ENCODE peak calls at places on chromosomes 3 and 15, in four cellular contexts. F is MM.1S, M is endothelial cell, Q is bronchial epithelial cell. C is an unnamed sample.

GRCh38 chr3:107416886-107417285 is 39.6 kb downstream of the CCDC54 start:
- DNase-seq in F (no peak), M (no peak), Q (peak; percentile 71), C (no peak)

GRCh38 chr3:3798641-3799113 is 554 bp upstream of the LRRN1 start:
- DNase-seq in F (peak; percentile 69), M (peak; percentile 41), Q (no peak), C (peak; percentile 16)

GRCh38 chr15:59296181-59296617 is 76.5 kb downstream of the MYO1E start:
- DNase-seq in F (no peak), M (no peak), Q (no peak), C (no peak)

GRCh38 chr3:123559040-123559861 is 25.6 kb downstream of the HACD2 start:
- DNase-seq in F (peak; percentile 62), M (peak; percentile 13), Q (peak; percentile 46), C (no peak)

GRCh38 chr3:83890763-83891135 is 1068.0 kb upstream of the CADM2 start:
- DNase-seq in F (no peak), M (no peak), Q (no peak), C (no peak)

GRCh38 chr3:180018588-180018987 is 18.1 kb downstream of the PEX5L start:
- DNase-seq in F (no peak), M (no peak), Q (no peak), C (no peak)

GRCh38 chr3:81643721-81644120 is 117.7 kb downstream of the GBE1 start:
- DNase-seq in F (no peak), M (peak; percentile 11), Q (no peak), C (no peak)

GRCh38 chr3:21330293-21330692 is 420.7 kb downstream of the ZNF385D start:
- DNase-seq in F (peak; percentile 91), M (no peak), Q (peak; percentile 69), C (no peak)

GRCh38 chr15:43275736-43276562 is 9.2 kb upstream of the TGM5 start:
- DNase-seq in F (no peak), M (no peak), Q (no peak), C (no peak)

GRCh38 chr3:71466483-71466882 is 117.0 kb downstream of the FOXP1 start:
- DNase-seq in F (no peak), M (no peak), Q (peak; percentile 65), C (no peak)

GRCh38 chr3:56157693-56158092 is 310.6 kb downstream of the ERC2 start:
- DNase-seq in F (peak; percentile 50), M (no peak), Q (no peak), C (no peak)

DNA sequence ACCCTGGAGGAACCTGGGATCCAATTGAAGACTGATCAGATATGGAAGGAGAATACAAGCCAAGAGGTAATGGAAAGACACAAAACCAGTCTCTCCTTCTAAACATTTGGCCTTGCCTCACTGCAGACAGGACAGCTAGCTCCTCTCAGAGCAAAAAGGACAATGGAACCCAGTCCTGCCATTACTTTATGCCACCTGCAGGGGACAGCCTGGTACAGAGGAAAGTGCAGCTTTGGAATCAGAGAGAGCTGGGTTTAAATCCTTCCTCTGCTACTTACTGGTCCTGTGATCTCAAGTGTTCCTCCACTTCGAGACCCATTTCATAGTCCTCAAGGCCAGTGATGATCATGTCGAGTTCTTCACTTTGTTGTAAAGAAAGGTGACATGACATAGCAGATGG is 159.4 kb upstream of the SMAD3 start:
- DNase-seq in F (no peak), M (no peak), Q (no peak), C (no peak)
- TF ChIP-seq CTCF in F (no peak), M (peak; percentile 32), Q (no peak), C (no peak)

DNA sequence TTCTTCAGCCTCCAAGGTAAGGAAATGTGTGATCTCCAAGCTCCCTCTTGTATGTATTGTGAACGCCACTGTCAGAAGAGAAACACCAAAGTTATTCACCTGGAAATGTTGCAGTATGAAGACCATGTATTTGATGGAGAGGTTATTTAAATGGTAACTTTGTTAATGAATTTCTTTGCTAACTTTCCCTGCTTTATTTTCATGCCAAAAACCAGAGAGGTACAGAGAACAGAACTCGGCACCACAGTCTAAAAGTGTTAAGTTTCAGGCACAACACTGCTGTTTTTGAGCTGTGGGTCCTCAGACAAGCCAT is 73.1 kb upstream of the TNFSF10 start:
- DNase-seq in F (no peak), M (no peak), Q (no peak), C (no peak)
- TF ChIP-seq CTCF in F (no peak), M (peak; percentile 21), Q (no peak), C (no peak)

GRCh38 chr3:36695113-36695768 is 69.1 kb downstream of the DCLK3 start:
- DNase-seq in F (no peak), M (no peak), Q (no peak), C (no peak)

GRCh38 chr3:36693670-36694069 is 70.7 kb downstream of the DCLK3 start:
- DNase-seq in F (no peak), M (no peak), Q (no peak), C (no peak)

GRCh38 chr3:36688815-36689214 is 75.5 kb downstream of the DCLK3 start:
- DNase-seq in F (no peak), M (no peak), Q (no peak), C (no peak)

DNA sequence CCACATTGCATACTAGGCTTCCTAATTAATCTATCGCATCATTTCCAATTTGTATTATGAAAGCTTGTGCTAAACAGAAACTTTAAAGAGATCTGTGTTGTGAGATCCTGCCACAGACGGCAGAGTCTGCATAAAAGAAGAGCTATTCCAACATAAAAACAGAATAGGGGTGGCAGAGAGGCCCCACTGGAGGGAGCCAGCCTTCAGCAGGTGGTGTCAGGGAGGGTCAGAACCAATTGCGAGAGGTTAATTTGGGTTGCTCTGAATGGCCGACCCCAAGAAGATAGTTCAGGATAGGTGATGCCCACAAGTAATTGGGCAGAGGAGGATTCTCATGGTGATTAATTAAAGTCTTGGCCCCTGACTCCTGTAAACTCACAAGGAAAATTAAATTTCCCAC is 74.8 kb downstream of the DCLK3 start:
- DNase-seq in F (no peak), M (no peak), Q (no peak), C (no peak)
- TF ChIP-seq CTCF in F (no peak), M (no peak), Q (no peak), C (no peak)

DNA sequence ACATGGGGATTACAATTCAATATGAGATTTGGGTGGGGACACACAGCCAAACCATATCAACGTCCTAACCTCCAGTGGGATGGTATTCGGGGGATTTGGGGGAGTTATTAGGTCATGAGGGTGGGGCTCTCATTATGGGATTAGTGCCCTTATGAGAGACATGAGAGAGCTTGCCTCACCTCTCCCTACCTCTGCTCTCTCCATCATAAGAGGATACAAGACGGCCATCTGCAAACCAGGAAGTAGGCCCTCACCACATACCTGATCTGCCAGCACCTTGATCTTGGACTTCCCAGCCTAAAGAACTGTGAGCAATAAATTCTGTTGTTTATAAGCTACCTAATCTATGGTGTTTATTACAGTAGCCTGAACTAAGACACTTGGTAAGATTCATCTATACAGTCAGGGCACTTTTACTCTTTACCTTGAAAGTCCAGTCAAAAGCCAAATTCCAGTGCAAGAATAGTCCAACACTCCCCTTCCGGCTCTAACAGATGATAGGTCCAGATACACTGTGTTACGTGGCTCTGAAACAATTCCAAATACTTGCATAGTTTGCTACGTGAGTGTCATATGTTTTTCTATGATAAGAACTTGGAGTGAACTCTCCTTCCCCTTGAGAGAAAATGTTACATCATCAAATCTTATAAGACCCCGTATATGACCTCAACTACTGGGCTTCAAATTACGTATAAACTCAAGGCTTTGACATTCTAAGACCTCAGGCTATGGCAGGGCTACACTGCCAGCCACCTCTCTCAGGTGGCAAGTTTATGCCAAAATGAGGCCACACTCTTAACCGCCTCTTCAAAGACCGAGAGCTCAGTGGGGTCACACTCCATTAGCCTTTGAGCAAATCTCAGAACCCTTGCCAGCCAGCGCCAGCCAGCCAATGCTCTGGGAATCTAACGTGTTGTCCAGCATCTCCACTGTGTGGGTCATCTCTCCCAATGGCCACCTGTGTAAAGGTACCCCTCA is 129.9 kb downstream of the XXYLT1 start:
- DNase-seq in F (no peak), M (no peak), Q (no peak), C (no peak)
- TF ChIP-seq CTCF in F (no peak), M (no peak), Q (no peak), C (no peak)

GRCh38 chr15:55992769-55993110 is 672 bp downstream of the NEDD4 start:
- DNase-seq in F (no peak), M (no peak), Q (no peak), C (no peak)

GRCh38 chr15:55991841-55992768 is 1.3 kb downstream of the NEDD4 start:
- DNase-seq in F (no peak), M (no peak), Q (no peak), C (no peak)

GRCh38 chr15:55990986-55991385 is 2.4 kb downstream of the NEDD4 start:
- DNase-seq in F (no peak), M (no peak), Q (no peak), C (no peak)

GRCh38 chr15:55993804-55994539 is 560 bp upstream of the NEDD4 start:
- DNase-seq in F (no peak), M (no peak), Q (peak; percentile 48), C (no peak)

DNA sequence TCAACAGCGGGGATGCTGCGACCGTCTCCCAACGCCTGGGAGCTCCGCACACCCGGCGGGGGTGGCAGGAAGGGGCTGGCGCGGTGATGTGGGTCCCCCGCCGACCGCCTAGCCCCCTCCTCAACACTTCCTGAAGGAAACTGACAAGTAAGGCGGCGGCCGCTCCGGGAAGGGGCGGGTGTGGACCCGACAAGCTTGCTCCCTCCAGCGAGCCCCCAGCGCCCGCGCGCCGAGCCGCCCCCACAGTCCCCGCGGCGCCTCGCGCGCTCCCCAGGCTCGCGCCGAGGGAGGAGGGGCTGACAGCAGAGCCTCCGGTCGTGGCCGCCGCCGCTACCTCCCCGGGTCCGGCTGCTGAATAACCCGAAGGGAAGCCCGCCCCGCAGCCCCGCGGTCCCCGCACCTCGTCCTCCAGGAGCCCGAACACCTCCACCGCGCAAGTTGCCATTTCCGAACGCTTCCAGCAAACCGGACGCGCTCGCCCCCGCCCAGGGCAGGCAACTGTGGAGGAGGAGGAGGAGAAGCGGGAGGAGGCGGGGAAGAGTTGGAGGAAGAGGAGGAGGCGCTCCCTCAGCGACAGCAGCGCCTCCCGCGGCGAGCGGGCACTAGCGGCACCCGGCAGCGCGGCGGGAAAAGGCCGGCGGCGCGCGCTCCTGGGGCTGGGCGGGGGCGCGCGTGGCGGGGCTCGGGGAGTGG is at the start of gene NEDD4:
- DNase-seq in F (peak; percentile 81), M (peak; percentile 80), Q (peak; percentile 70), C (peak; percentile 61)
- TF ChIP-seq CTCF in F (peak; percentile 50), M (peak; percentile 25), Q (peak; percentile 76), C (no peak)

DNA sequence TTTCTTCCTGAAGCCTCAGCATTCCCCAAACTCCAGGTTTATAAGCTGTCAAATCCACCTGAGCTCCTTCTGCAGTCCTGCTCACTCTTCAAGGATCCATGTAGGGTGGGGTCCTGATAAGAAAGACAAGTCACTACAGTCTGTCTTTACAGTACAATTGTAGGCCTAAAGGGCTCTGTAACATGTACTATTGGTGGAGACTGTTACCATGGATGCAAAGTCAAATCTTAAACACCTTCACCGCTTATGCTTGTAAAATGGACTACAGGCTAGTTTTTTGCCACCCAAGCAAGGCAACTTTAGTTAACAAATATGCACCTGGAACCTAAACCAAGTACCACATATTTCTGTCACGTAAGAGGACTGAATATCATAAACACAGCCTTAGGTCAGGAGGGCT is 44.7 kb downstream of the CBLB start:
- DNase-seq in F (no peak), M (no peak), Q (no peak), C (no peak)
- TF ChIP-seq CTCF in F (no peak), M (no peak), Q (no peak), C (no peak)

DNA sequence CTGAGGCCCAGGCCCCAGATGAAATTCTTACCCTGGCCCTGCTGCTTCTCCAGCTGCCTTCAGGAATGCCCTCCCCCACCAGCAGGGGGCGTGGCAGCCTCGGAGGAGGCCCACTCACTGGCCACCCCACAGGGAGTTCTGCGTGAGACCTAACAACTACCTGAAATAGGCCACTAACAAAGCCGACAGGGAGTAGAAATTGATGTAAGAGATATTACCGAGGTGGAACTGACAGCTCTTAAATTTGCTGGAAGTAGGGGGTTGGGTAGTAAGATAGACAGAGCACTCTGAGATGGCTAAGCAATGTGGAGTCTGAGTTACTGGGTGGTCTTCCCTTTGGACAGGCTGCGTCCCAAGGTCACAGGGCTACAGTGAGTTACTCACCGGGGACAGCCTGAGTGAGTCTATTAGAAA is 240.8 kb downstream of the SHOX2 start:
- DNase-seq in F (peak; percentile 70), M (peak; percentile 87), Q (no peak), C (peak; percentile 20)
- TF ChIP-seq CTCF in F (peak; percentile 99), M (peak; percentile 90), Q (peak; percentile 68), C (no peak)

C was measured in activated B cell treated with CpG ODN at 0.5 μM for 24 hours.